ENCODE peak calls at places on chromosomes 6 and 20, in four cellular contexts. D is GM10248, C is ascending aorta, G is glutamatergic neuron. L is an unnamed sample.

GRCh38 chr6:37324131-37325033 is 29.4 kb upstream of the RNF8 start:
- DNase-seq in D (no peak), C (no peak), G (no peak), L (no peak)

GRCh38 chr6:20932284-20932683 is 398.0 kb downstream of the CDKAL1 start:
- DNase-seq in D (no peak), C (no peak), G (no peak), L (no peak)

GRCh38 chr6:98467902-98468301 is 366.5 kb upstream of the POU3F2 start:
- DNase-seq in D (no peak), C (no peak), G (no peak), L (no peak)

GRCh38 chr6:169589293-169589692 is 112.5 kb downstream of the WDR27 start:
- DNase-seq in D (no peak), C (no peak), G (no peak), L (no peak)

GRCh38 chr20:33561981-33562601 is 72.2 kb downstream of the CBFA2T2 start:
- DNase-seq in D (no peak), C (peak; percentile 83), G (peak; percentile 80), L (peak; percentile 45)

GRCh38 chr6:121881974-121882667 is 446.7 kb downstream of the GJA1 start:
- DNase-seq in D (no peak), C (no peak), G (no peak), L (no peak)

GRCh38 chr6:12280901-12281300 is 9.3 kb upstream of the EDN1 start:
- DNase-seq in D (no peak), C (no peak), G (no peak), L (no peak)

GRCh38 chr6:168134399-168135201 is 55.6 kb upstream of the FRMD1 start:
- DNase-seq in D (no peak), C (no peak), G (no peak), L (no peak)

GRCh38 chr6:3835055-3835731 is 14.0 kb upstream of the FAM50B start:
- DNase-seq in D (no peak), C (peak; percentile 82), G (no peak), L (no peak)

GRCh38 chr6:119129968-119130484 is 51.6 kb upstream of the FAM184A start:
- DNase-seq in D (no peak), C (no peak), G (no peak), L (no peak)

GRCh38 chr6:13924146-13924948 is 405 bp upstream of the RNF182 start:
- DNase-seq in D (peak; percentile 15), C (peak; percentile 63), G (peak; percentile 76), L (peak; percentile 63)

GRCh38 chr20:9458075-9458818 is 56.1 kb upstream of the LAMP5 start:
- DNase-seq in D (no peak), C (no peak), G (no peak), L (no peak)

GRCh38 chr6:37799263-37799644 is 20.3 kb upstream of the ZFAND3 start:
- DNase-seq in D (no peak), C (no peak), G (no peak), L (no peak)

GRCh38 chr6:99151634-99152344 is 197.7 kb downstream of the FAXC start:
- DNase-seq in D (peak; percentile 50), C (no peak), G (peak; percentile 79), L (peak; percentile 25)

GRCh38 chr6:77034161-77034560 is 429.1 kb downstream of the HTR1B start:
- DNase-seq in D (no peak), C (no peak), G (no peak), L (no peak)

GRCh38 chr6:22929228-22929627 is 359.9 kb downstream of the HDGFL1 start:
- DNase-seq in D (no peak), C (no peak), G (no peak), L (no peak)

GRCh38 chr6:101083533-101084172 is 202.5 kb upstream of the ASCC3 start:
- DNase-seq in D (no peak), C (no peak), G (no peak), L (no peak)

GRCh38 chr6:39892490-39893129 is 41.7 kb downstream of the MOCS1 start:
- DNase-seq in D (peak; percentile 58), C (peak; percentile 87), G (peak; percentile 73), L (no peak)

GRCh38 chr20:1328680-1329330 is at the start of gene SDCBP2:
- DNase-seq in D (no peak), C (peak; percentile 60), G (no peak), L (no peak)

GRCh38 chr20:48314925-48315592 is 512.7 kb downstream of the PREX1 start:
- DNase-seq in D (no peak), C (no peak), G (no peak), L (no peak)

GRCh38 chr20:48761914-48762313 is 65.9 kb downstream of the PREX1 start:
- DNase-seq in D (no peak), C (no peak), G (no peak), L (no peak)

GRCh38 chr20:33154252-33154651 is 13.7 kb upstream of the BPIFA2 start:
- DNase-seq in D (no peak), C (no peak), G (no peak), L (peak; percentile 26)

GRCh38 chr6:69926745-69927144 is 60.4 kb downstream of the COL19A1 start:
- DNase-seq in D (no peak), C (no peak), G (no peak), L (no peak)

GRCh38 chr20:38129248-38129865 is 35.7 kb downstream of the TGM2 start:
- DNase-seq in D (no peak), C (peak; percentile 28), G (no peak), L (no peak)

GRCh38 chr6:42166444-42167141 is 6.6 kb upstream of the GUCA1A start:
- DNase-seq in D (peak; percentile 89), C (peak; percentile 67), G (peak; percentile 88), L (peak; percentile 69)
- TF ChIP-seq CTCF in D (peak; percentile 81), C (peak; percentile 63), G (peak; percentile 95), L (peak; percentile 90)

GRCh38 chr20:4445331-4445730 is 276.4 kb upstream of the PRND start:
- DNase-seq in D (no peak), C (no peak), G (no peak), L (no peak)

GRCh38 chr20:4445780-4446179 is 275.9 kb upstream of the PRND start:
- DNase-seq in D (no peak), C (no peak), G (no peak), L (no peak)

GRCh38 chr20:4453369-4453768 is 268.3 kb upstream of the PRND start:
- DNase-seq in D (no peak), C (no peak), G (no peak), L (no peak)

GRCh38 chr20:4451487-4451886 is 270.2 kb upstream of the PRND start:
- DNase-seq in D (no peak), C (no peak), G (no peak), L (no peak)

GRCh38 chr20:4449977-4450715 is 271.6 kb upstream of the PRND start:
- DNase-seq in D (no peak), C (no peak), G (no peak), L (no peak)
- TF ChIP-seq CTCF in D (no peak), C (no peak), G (no peak), L (no peak)

DNA sequence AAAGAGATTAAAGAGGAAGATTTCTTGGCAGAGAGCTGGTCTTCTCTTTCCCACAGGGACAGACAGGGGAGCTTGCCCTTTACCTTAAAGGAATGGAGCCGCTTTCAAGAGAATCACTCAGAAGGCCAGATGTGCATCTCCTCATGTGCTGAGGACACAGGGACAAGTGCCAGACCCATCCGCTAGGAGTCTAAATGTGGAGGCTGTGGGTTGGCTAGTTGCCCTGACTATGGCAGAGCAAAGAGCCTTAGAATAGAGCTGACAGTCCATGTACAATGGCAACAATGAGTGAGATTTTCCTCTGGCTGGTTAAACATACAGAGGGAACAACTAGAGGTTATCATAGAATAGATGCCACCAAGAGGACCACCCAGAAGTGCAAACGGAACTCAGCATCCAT is 7.3 kb upstream of the DOK5 start:
- DNase-seq in D (no peak), C (no peak), G (no peak), L (no peak)
- TF ChIP-seq CTCF in D (no peak), C (no peak), G (no peak), L (no peak)

DNA sequence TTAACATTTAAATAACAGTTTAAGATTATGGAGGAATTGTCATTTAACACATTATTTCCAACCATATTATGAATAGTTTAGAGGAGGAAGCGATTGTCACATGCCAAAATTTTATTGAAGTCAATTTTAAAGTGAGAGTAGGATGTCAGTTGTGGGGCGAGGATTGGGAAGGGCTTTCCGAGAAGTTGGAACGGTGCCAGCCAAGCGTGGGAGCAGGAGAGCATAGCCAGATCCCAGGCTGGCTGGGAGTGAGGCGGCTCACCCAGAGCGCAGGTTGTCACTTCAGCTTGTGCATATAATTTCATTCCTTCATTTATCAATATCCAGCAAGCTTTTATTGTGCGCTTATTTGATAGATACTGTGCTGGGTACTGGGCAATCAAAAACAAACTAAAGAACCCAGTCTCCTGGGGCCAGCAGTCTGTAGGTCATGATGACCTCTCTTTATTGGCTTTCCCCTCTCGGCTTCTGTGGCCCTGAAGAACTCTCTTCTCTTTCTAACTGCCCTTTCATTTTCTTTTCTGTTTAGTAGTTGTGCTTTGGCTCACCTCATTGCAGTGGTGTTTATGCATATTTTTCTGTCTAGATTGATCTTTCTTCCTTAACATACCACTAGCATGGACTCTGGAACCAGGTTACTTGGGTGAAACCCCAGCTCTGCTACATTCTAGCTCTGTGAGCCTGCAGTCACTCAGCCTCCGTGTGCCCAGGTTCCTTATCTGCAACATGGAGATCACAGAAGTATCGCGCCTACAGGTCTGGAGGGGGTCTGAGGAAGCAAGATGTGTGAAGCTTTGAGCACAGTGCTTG is 6.4 kb downstream of the CEP43 start:
- DNase-seq in D (no peak), C (no peak), G (no peak), L (peak; percentile 59)
- TF ChIP-seq CTCF in D (no peak), C (no peak), G (no peak), L (no peak)

GRCh38 chr6:74268821-74269600 is 573.0 kb downstream of the CD109 start:
- DNase-seq in D (no peak), C (no peak), G (no peak), L (no peak)
- TF ChIP-seq CTCF in D (no peak), C (no peak), G (no peak), L (no peak)

GRCh38 chr6:50185006-50185405 is 135.3 kb upstream of the DEFB112 start:
- DNase-seq in D (no peak), C (no peak), G (no peak), L (no peak)
- TF ChIP-seq CTCF in D (peak; percentile 20), C (no peak), G (peak; percentile 78), L (no peak)